ENCODE peak calls at places on chromosomes 6 and 20, in ten cellular contexts. One of them, this sample, is unnamed.

GRCh38 chr20:48760403-48760889 is 67.4 kb downstream of the PREX1 start:
- DNase-seq in heart left ventricle: no peak
- DNase-seq in A549: no peak
- DNase-seq in GM12878: no peak
- DNase-seq in adrenal gland: no peak
- DNase-seq in ovary: no peak
- DNase-seq in spleen: peak
- DNase-seq in uterus: no peak
- DNase-seq in suprapubic skin: no peak
- DNase-seq in body of pancreas: no peak
- DNase-seq in this sample: no peak

GRCh38 chr6:3364391-3364790 is 92.5 kb downstream of the SLC22A23 start:
- DNase-seq in spleen: no peak
- DNase-seq in A549: no peak
- DNase-seq in adrenal gland: no peak
- DNase-seq in GM12878: no peak
- DNase-seq in ovary: no peak
- DNase-seq in suprapubic skin: no peak
- DNase-seq in uterus: no peak
- DNase-seq in heart left ventricle: no peak
- DNase-seq in body of pancreas: peak
- DNase-seq in this sample: no peak

GRCh38 chr6:6635869-6636268 is 47.3 kb downstream of the LY86 start:
- DNase-seq in spleen: no peak
- DNase-seq in suprapubic skin: no peak
- DNase-seq in heart left ventricle: no peak
- DNase-seq in body of pancreas: no peak
- DNase-seq in A549: no peak
- DNase-seq in adrenal gland: no peak
- DNase-seq in GM12878: peak
- DNase-seq in uterus: no peak
- DNase-seq in ovary: no peak
- DNase-seq in this sample: no peak

GRCh38 chr20:11686900-11687543 is 230.7 kb upstream of the BTBD3 start:
- DNase-seq in body of pancreas: peak
- DNase-seq in ovary: no peak
- DNase-seq in uterus: peak
- DNase-seq in spleen: peak
- DNase-seq in GM12878: no peak
- DNase-seq in suprapubic skin: no peak
- DNase-seq in adrenal gland: peak
- DNase-seq in heart left ventricle: no peak
- DNase-seq in A549: no peak
- DNase-seq in this sample: no peak

GRCh38 chr6:132270745-132271414 is 130.4 kb downstream of the MOXD1 start:
- DNase-seq in suprapubic skin: no peak
- DNase-seq in GM12878: no peak
- DNase-seq in adrenal gland: no peak
- DNase-seq in uterus: no peak
- DNase-seq in body of pancreas: peak
- DNase-seq in heart left ventricle: no peak
- DNase-seq in spleen: no peak
- DNase-seq in A549: no peak
- DNase-seq in ovary: no peak
- DNase-seq in this sample: no peak

GRCh38 chr6:156413156-156413555 is 364.0 kb upstream of the ARID1B start:
- DNase-seq in adrenal gland: no peak
- DNase-seq in A549: no peak
- DNase-seq in GM12878: no peak
- DNase-seq in suprapubic skin: no peak
- DNase-seq in spleen: no peak
- DNase-seq in body of pancreas: no peak
- DNase-seq in heart left ventricle: no peak
- DNase-seq in ovary: no peak
- DNase-seq in uterus: no peak
- DNase-seq in this sample: no peak

GRCh38 chr6:110944681-110945151 is 13.8 kb upstream of the GTF3C6 start:
- DNase-seq in A549: peak
- DNase-seq in uterus: no peak
- DNase-seq in heart left ventricle: no peak
- DNase-seq in suprapubic skin: no peak
- DNase-seq in ovary: no peak
- DNase-seq in GM12878: peak
- DNase-seq in body of pancreas: no peak
- DNase-seq in spleen: no peak
- DNase-seq in adrenal gland: no peak
- DNase-seq in this sample: no peak

GRCh38 chr20:25005220-25005619 is 12.7 kb upstream of the APMAP start:
- DNase-seq in suprapubic skin: peak
- DNase-seq in ovary: peak
- DNase-seq in GM12878: no peak
- DNase-seq in uterus: peak
- DNase-seq in body of pancreas: no peak
- DNase-seq in heart left ventricle: peak
- DNase-seq in adrenal gland: peak
- DNase-seq in A549: no peak
- DNase-seq in spleen: no peak
- DNase-seq in this sample: no peak

GRCh38 chr6:29647927-29648642 is 8.8 kb upstream of the MOG start:
- DNase-seq in heart left ventricle: no peak
- DNase-seq in uterus: no peak
- DNase-seq in A549: peak
- DNase-seq in adrenal gland: no peak
- DNase-seq in body of pancreas: no peak
- DNase-seq in spleen: no peak
- DNase-seq in GM12878: no peak
- DNase-seq in ovary: no peak
- DNase-seq in suprapubic skin: no peak
- DNase-seq in this sample: no peak

GRCh38 chr6:116382587-116382986 is 11.8 kb downstream of the DSE start:
- DNase-seq in uterus: no peak
- DNase-seq in adrenal gland: no peak
- DNase-seq in heart left ventricle: no peak
- DNase-seq in spleen: no peak
- DNase-seq in body of pancreas: no peak
- DNase-seq in ovary: no peak
- DNase-seq in suprapubic skin: no peak
- DNase-seq in GM12878: no peak
- DNase-seq in A549: no peak
- DNase-seq in this sample: no peak

GRCh38 chr20:44247131-44247571 is at the start of gene GDAP1L1:
- DNase-seq in GM12878: no peak
- DNase-seq in suprapubic skin: no peak
- DNase-seq in ovary: peak
- DNase-seq in adrenal gland: peak
- DNase-seq in heart left ventricle: peak
- DNase-seq in uterus: no peak
- DNase-seq in A549: no peak
- DNase-seq in body of pancreas: peak
- DNase-seq in spleen: no peak
- DNase-seq in this sample: no peak

GRCh38 chr6:16345449-16346330 is 107.3 kb downstream of the GMPR start:
- DNase-seq in A549: peak
- DNase-seq in heart left ventricle: no peak
- DNase-seq in ovary: no peak
- DNase-seq in uterus: peak
- DNase-seq in adrenal gland: peak
- DNase-seq in suprapubic skin: peak
- DNase-seq in spleen: no peak
- DNase-seq in body of pancreas: no peak
- DNase-seq in GM12878: no peak
- DNase-seq in this sample: no peak

GRCh38 chr6:35352735-35353134 is 10.4 kb downstream of the PPARD start:
- DNase-seq in suprapubic skin: no peak
- DNase-seq in A549: no peak
- DNase-seq in heart left ventricle: no peak
- DNase-seq in uterus: no peak
- DNase-seq in spleen: no peak
- DNase-seq in body of pancreas: no peak
- DNase-seq in adrenal gland: no peak
- DNase-seq in GM12878: no peak
- DNase-seq in ovary: no peak
- DNase-seq in this sample: no peak

GRCh38 chr20:16661738-16662137 is 68.1 kb upstream of the SNRPB2 start:
- DNase-seq in GM12878: no peak
- DNase-seq in heart left ventricle: no peak
- DNase-seq in A549: no peak
- DNase-seq in spleen: no peak
- DNase-seq in adrenal gland: no peak
- DNase-seq in body of pancreas: no peak
- DNase-seq in suprapubic skin: no peak
- DNase-seq in uterus: no peak
- DNase-seq in ovary: no peak
- DNase-seq in this sample: no peak

GRCh38 chr6:63278916-63279315 is 40.9 kb downstream of the LGSN start:
- DNase-seq in GM12878: no peak
- DNase-seq in suprapubic skin: no peak
- DNase-seq in spleen: no peak
- DNase-seq in heart left ventricle: no peak
- DNase-seq in ovary: no peak
- DNase-seq in body of pancreas: no peak
- DNase-seq in adrenal gland: no peak
- DNase-seq in A549: no peak
- DNase-seq in uterus: no peak
- DNase-seq in this sample: no peak

GRCh38 chr6:138692058-138692977 is 81.3 kb upstream of the CCDC28A start:
- DNase-seq in GM12878: no peak
- DNase-seq in body of pancreas: peak
- DNase-seq in suprapubic skin: no peak
- DNase-seq in A549: peak
- DNase-seq in uterus: peak
- DNase-seq in heart left ventricle: peak
- DNase-seq in adrenal gland: peak
- DNase-seq in ovary: peak
- DNase-seq in spleen: peak
- DNase-seq in this sample: peak

GRCh38 chr6:163226836-163227485 is 187.6 kb upstream of the QKI start:
- DNase-seq in GM12878: no peak
- DNase-seq in suprapubic skin: no peak
- DNase-seq in adrenal gland: no peak
- DNase-seq in A549: no peak
- DNase-seq in spleen: no peak
- DNase-seq in ovary: no peak
- DNase-seq in uterus: no peak
- DNase-seq in heart left ventricle: no peak
- DNase-seq in body of pancreas: no peak
- DNase-seq in this sample: no peak

GRCh38 chr20:5835234-5835845 is 85.1 kb downstream of the SHLD1 start:
- DNase-seq in GM12878: no peak
- DNase-seq in adrenal gland: peak
- DNase-seq in spleen: no peak
- DNase-seq in suprapubic skin: no peak
- DNase-seq in uterus: no peak
- DNase-seq in body of pancreas: peak
- DNase-seq in heart left ventricle: peak
- DNase-seq in A549: peak
- DNase-seq in ovary: peak
- DNase-seq in this sample: no peak

GRCh38 chr6:4607793-4608192 is 168.4 kb upstream of the CDYL start:
- DNase-seq in uterus: no peak
- DNase-seq in spleen: no peak
- DNase-seq in suprapubic skin: no peak
- DNase-seq in GM12878: no peak
- DNase-seq in body of pancreas: no peak
- DNase-seq in A549: no peak
- DNase-seq in ovary: no peak
- DNase-seq in heart left ventricle: no peak
- DNase-seq in adrenal gland: no peak
- DNase-seq in this sample: no peak

DNA sequence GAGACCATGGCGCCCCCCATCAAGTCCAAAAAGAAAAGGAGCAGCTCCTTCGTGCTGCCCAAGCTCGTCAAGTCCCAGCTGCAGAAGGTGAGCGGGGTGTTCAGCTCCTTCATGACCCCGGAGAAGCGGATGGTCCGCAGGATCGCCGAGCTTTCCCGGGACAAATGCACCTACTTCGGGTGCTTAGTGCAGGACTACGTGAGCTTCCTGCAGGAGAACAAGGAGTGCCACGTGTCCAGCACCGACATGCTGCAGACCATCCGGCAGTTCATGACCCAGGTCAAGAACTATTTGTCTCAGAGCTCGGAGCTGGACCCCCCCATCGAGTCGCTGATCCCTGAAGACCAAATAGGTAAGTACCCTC is 41.7 kb upstream of the NAA20 start:
- DNase-seq in uterus: no peak
- DNase-seq in suprapubic skin: no peak
- DNase-seq in A549: peak
- DNase-seq in spleen: no peak
- DNase-seq in heart left ventricle: peak
- DNase-seq in GM12878: no peak
- DNase-seq in adrenal gland: peak
- DNase-seq in ovary: peak
- DNase-seq in body of pancreas: peak
- DNase-seq in this sample: no peak
- H3K27ac ChIP-seq in uterus: peak
- H3K27ac ChIP-seq in suprapubic skin: peak
- H3K27ac ChIP-seq in A549: peak
- H3K27ac ChIP-seq in spleen: peak
- H3K27ac ChIP-seq in heart left ventricle: peak
- H3K27ac ChIP-seq in GM12878: no peak
- H3K27ac ChIP-seq in adrenal gland: peak
- H3K27ac ChIP-seq in ovary: peak
- H3K27ac ChIP-seq in body of pancreas: peak
- H3K27ac ChIP-seq in this sample: peak

GRCh38 chr6:96811670-96812069 is 25.6 kb downstream of the GPR63 start:
- DNase-seq in ovary: no peak
- DNase-seq in body of pancreas: no peak
- DNase-seq in adrenal gland: no peak
- DNase-seq in A549: no peak
- DNase-seq in heart left ventricle: no peak
- DNase-seq in uterus: no peak
- DNase-seq in suprapubic skin: no peak
- DNase-seq in spleen: no peak
- DNase-seq in GM12878: no peak
- DNase-seq in this sample: no peak
- TF ChIP-seq POLR2A in ovary: no peak
- TF ChIP-seq POLR2A in body of pancreas: no peak
- TF ChIP-seq POLR2A in adrenal gland: no peak
- TF ChIP-seq POLR2A in A549: no peak
- TF ChIP-seq POLR2A in heart left ventricle: no peak
- TF ChIP-seq POLR2A in uterus: no peak
- TF ChIP-seq POLR2A in suprapubic skin: no peak
- TF ChIP-seq POLR2A in spleen: no peak
- TF ChIP-seq POLR2A in GM12878: no peak
- TF ChIP-seq POLR2A in this sample: no peak

GRCh38 chr20:58841539-58842264 is 9.0 kb downstream of the GNAS-AS1 start:
- DNase-seq in body of pancreas: no peak
- DNase-seq in suprapubic skin: no peak
- DNase-seq in spleen: no peak
- DNase-seq in heart left ventricle: no peak
- DNase-seq in adrenal gland: no peak
- DNase-seq in uterus: no peak
- DNase-seq in A549: no peak
- DNase-seq in ovary: no peak
- DNase-seq in GM12878: no peak
- DNase-seq in this sample: no peak
- H3K4me3 ChIP-seq in body of pancreas: no peak
- H3K4me3 ChIP-seq in suprapubic skin: no peak
- H3K4me3 ChIP-seq in spleen: no peak
- H3K4me3 ChIP-seq in heart left ventricle: no peak
- H3K4me3 ChIP-seq in adrenal gland: no peak
- H3K4me3 ChIP-seq in uterus: no peak
- H3K4me3 ChIP-seq in A549: no peak
- H3K4me3 ChIP-seq in ovary: no peak
- H3K4me3 ChIP-seq in GM12878: no peak
- H3K4me3 ChIP-seq in this sample: no peak

GRCh38 chr6:166284640-166285039 is 23.6 kb downstream of the PRR18 start:
- DNase-seq in uterus: no peak
- DNase-seq in suprapubic skin: no peak
- DNase-seq in adrenal gland: no peak
- DNase-seq in body of pancreas: no peak
- DNase-seq in heart left ventricle: no peak
- DNase-seq in A549: no peak
- DNase-seq in ovary: no peak
- DNase-seq in GM12878: no peak
- DNase-seq in spleen: no peak
- DNase-seq in this sample: no peak
- H3K27ac ChIP-seq in uterus: no peak
- H3K27ac ChIP-seq in suprapubic skin: no peak
- H3K27ac ChIP-seq in adrenal gland: no peak
- H3K27ac ChIP-seq in body of pancreas: no peak
- H3K27ac ChIP-seq in heart left ventricle: no peak
- H3K27ac ChIP-seq in A549: no peak
- H3K27ac ChIP-seq in ovary: no peak
- H3K27ac ChIP-seq in GM12878: no peak
- H3K27ac ChIP-seq in spleen: no peak
- H3K27ac ChIP-seq in this sample: no peak

This sample was measured in tibial nerve.